ENCODE peak calls at places on chromosomes 3 and 15, in ten cellular contexts. One of them, this sample, is unnamed.

GRCh38 chr15:92902723-92903587 is 2.8 kb downstream of the CHD2 start:
- DNase-seq in astrocyte: no peak
- DNase-seq in keratinocyte: no peak
- DNase-seq in prostate gland: peak; percentile 2
- DNase-seq in Peyer's patch: no peak
- DNase-seq in breast epithelium: no peak
- DNase-seq in PC-3: peak; percentile 27
- DNase-seq in lower lobe of right lung: no peak
- DNase-seq in A549: no peak
- DNase-seq in colonic mucosa: no peak
- DNase-seq in this sample: no peak

GRCh38 chr15:89346516-89346915 is 11.9 kb upstream of the POLG start:
- DNase-seq in keratinocyte: no peak
- DNase-seq in lower lobe of right lung: no peak
- DNase-seq in PC-3: no peak
- DNase-seq in astrocyte: no peak
- DNase-seq in Peyer's patch: no peak
- DNase-seq in A549: no peak
- DNase-seq in prostate gland: no peak
- DNase-seq in colonic mucosa: no peak
- DNase-seq in breast epithelium: no peak
- DNase-seq in this sample: no peak

GRCh38 chr3:138174421-138175122 is at the start of gene DBR1:
- DNase-seq in Peyer's patch: peak; percentile 92
- DNase-seq in lower lobe of right lung: peak; percentile 86
- DNase-seq in prostate gland: peak; percentile 83
- DNase-seq in A549: peak; percentile 82
- DNase-seq in colonic mucosa: peak; percentile 94
- DNase-seq in breast epithelium: peak; percentile 63
- DNase-seq in keratinocyte: peak; percentile 59
- DNase-seq in PC-3: peak; percentile 83
- DNase-seq in astrocyte: peak; percentile 60
- DNase-seq in this sample: peak; percentile 78

GRCh38 chr3:14768881-14769280 is 49.9 kb upstream of the FGD5 start:
- DNase-seq in PC-3: no peak
- DNase-seq in A549: no peak
- DNase-seq in Peyer's patch: no peak
- DNase-seq in lower lobe of right lung: no peak
- DNase-seq in prostate gland: no peak
- DNase-seq in keratinocyte: no peak
- DNase-seq in astrocyte: no peak
- DNase-seq in colonic mucosa: no peak
- DNase-seq in breast epithelium: no peak
- DNase-seq in this sample: no peak

GRCh38 chr15:25418202-25418601 is 20.6 kb downstream of the UBE3A start:
- DNase-seq in keratinocyte: no peak
- DNase-seq in PC-3: no peak
- DNase-seq in breast epithelium: no peak
- DNase-seq in prostate gland: no peak
- DNase-seq in astrocyte: no peak
- DNase-seq in lower lobe of right lung: no peak
- DNase-seq in colonic mucosa: no peak
- DNase-seq in A549: no peak
- DNase-seq in Peyer's patch: no peak
- DNase-seq in this sample: no peak

GRCh38 chr3:72661115-72661457 is 187.2 kb downstream of the SHQ1 start:
- DNase-seq in breast epithelium: peak; percentile 93
- DNase-seq in keratinocyte: peak; percentile 69
- DNase-seq in Peyer's patch: peak; percentile 51
- DNase-seq in prostate gland: peak; percentile 90
- DNase-seq in astrocyte: peak; percentile 74
- DNase-seq in lower lobe of right lung: peak; percentile 75
- DNase-seq in colonic mucosa: peak; percentile 50
- DNase-seq in PC-3: peak; percentile 98
- DNase-seq in A549: peak; percentile 76
- DNase-seq in this sample: peak; percentile 93

GRCh38 chr3:140545756-140546155 is 132.1 kb upstream of the TRIM42 start:
- DNase-seq in colonic mucosa: no peak
- DNase-seq in prostate gland: no peak
- DNase-seq in astrocyte: peak; percentile 72
- DNase-seq in Peyer's patch: no peak
- DNase-seq in breast epithelium: no peak
- DNase-seq in PC-3: no peak
- DNase-seq in A549: no peak
- DNase-seq in keratinocyte: no peak
- DNase-seq in lower lobe of right lung: no peak
- DNase-seq in this sample: no peak

GRCh38 chr15:70219256-70219919 is 121.7 kb upstream of the TLE3 start:
- DNase-seq in PC-3: no peak
- DNase-seq in lower lobe of right lung: no peak
- DNase-seq in colonic mucosa: no peak
- DNase-seq in breast epithelium: no peak
- DNase-seq in Peyer's patch: no peak
- DNase-seq in prostate gland: no peak
- DNase-seq in keratinocyte: no peak
- DNase-seq in A549: no peak
- DNase-seq in astrocyte: no peak
- DNase-seq in this sample: no peak

GRCh38 chr3:132880986-132881385 is 157.2 kb upstream of the TMEM108 start:
- DNase-seq in A549: no peak
- DNase-seq in lower lobe of right lung: no peak
- DNase-seq in breast epithelium: no peak
- DNase-seq in keratinocyte: no peak
- DNase-seq in Peyer's patch: no peak
- DNase-seq in prostate gland: no peak
- DNase-seq in colonic mucosa: no peak
- DNase-seq in astrocyte: no peak
- DNase-seq in PC-3: no peak
- DNase-seq in this sample: no peak

DNA sequence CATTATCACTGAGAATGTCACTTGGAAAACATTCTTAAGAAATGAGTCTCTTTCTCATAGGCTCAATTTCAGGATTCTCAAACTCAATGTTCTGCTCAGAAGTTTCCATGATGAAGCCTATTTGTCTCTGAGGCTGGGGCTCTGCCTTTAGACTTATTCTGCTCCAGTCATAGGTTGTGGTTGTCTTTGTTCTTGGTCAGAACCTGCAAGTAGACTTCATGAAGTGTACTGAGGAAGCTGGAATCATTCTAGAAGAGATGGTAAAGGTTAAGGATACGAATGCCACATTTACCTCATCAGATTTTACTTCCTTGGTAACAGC is 31.6 kb upstream of the TKT start:
- DNase-seq in colonic mucosa: no peak
- DNase-seq in prostate gland: no peak
- DNase-seq in A549: no peak
- DNase-seq in Peyer's patch: no peak
- DNase-seq in breast epithelium: no peak
- DNase-seq in keratinocyte: no peak
- DNase-seq in astrocyte: no peak
- DNase-seq in lower lobe of right lung: no peak
- DNase-seq in PC-3: no peak
- DNase-seq in this sample: no peak
- H3K27ac ChIP-seq in colonic mucosa: no peak overlapping the region
- H3K27ac ChIP-seq in prostate gland: no peak overlapping the region
- H3K27ac ChIP-seq in A549: no peak overlapping the region
- H3K27ac ChIP-seq in Peyer's patch: no peak overlapping the region
- H3K27ac ChIP-seq in breast epithelium: no peak overlapping the region
- H3K27ac ChIP-seq in keratinocyte: no peak overlapping the region
- H3K27ac ChIP-seq in astrocyte: no peak overlapping the region
- H3K27ac ChIP-seq in lower lobe of right lung: no peak overlapping the region
- H3K27ac ChIP-seq in PC-3: no peak overlapping the region
- H3K27ac ChIP-seq in this sample: no peak overlapping the region

GRCh38 chr3:152941825-152942224 is 106.9 kb downstream of the P2RY1 start:
- DNase-seq in A549: no peak
- DNase-seq in astrocyte: no peak
- DNase-seq in colonic mucosa: peak; percentile 32
- DNase-seq in lower lobe of right lung: no peak
- DNase-seq in keratinocyte: no peak
- DNase-seq in breast epithelium: no peak
- DNase-seq in Peyer's patch: no peak
- DNase-seq in prostate gland: peak; percentile 17
- DNase-seq in PC-3: no peak
- DNase-seq in this sample: no peak

GRCh38 chr3:152942366-152942765 is 107.4 kb downstream of the P2RY1 start:
- DNase-seq in prostate gland: no peak
- DNase-seq in lower lobe of right lung: no peak
- DNase-seq in astrocyte: no peak
- DNase-seq in PC-3: peak; percentile 70
- DNase-seq in breast epithelium: no peak
- DNase-seq in A549: no peak
- DNase-seq in keratinocyte: no peak
- DNase-seq in Peyer's patch: no peak
- DNase-seq in colonic mucosa: no peak
- DNase-seq in this sample: peak; percentile 31

GRCh38 chr3:152943645-152944044 is 108.7 kb downstream of the P2RY1 start:
- DNase-seq in A549: peak; percentile 7
- DNase-seq in lower lobe of right lung: no peak
- DNase-seq in colonic mucosa: no peak
- DNase-seq in prostate gland: no peak
- DNase-seq in keratinocyte: no peak
- DNase-seq in breast epithelium: no peak
- DNase-seq in astrocyte: peak; percentile 10
- DNase-seq in Peyer's patch: no peak
- DNase-seq in PC-3: peak; percentile 65
- DNase-seq in this sample: peak; percentile 54

GRCh38 chr3:152937234-152937633 is 102.3 kb downstream of the P2RY1 start:
- DNase-seq in colonic mucosa: no peak
- DNase-seq in PC-3: no peak
- DNase-seq in prostate gland: no peak
- DNase-seq in breast epithelium: no peak
- DNase-seq in lower lobe of right lung: no peak
- DNase-seq in A549: no peak
- DNase-seq in astrocyte: no peak
- DNase-seq in Peyer's patch: no peak
- DNase-seq in keratinocyte: no peak
- DNase-seq in this sample: no peak

GRCh38 chr3:152938974-152939636 is 104.2 kb downstream of the P2RY1 start:
- DNase-seq in colonic mucosa: no peak
- DNase-seq in lower lobe of right lung: no peak
- DNase-seq in breast epithelium: no peak
- DNase-seq in A549: no peak
- DNase-seq in prostate gland: no peak
- DNase-seq in keratinocyte: no peak
- DNase-seq in Peyer's patch: no peak
- DNase-seq in astrocyte: no peak
- DNase-seq in PC-3: no peak
- DNase-seq in this sample: no peak
- TF ChIP-seq CTCF in colonic mucosa: no peak
- TF ChIP-seq CTCF in lower lobe of right lung: no peak
- TF ChIP-seq CTCF in breast epithelium: no peak
- TF ChIP-seq CTCF in A549: no peak
- TF ChIP-seq CTCF in prostate gland: no peak
- TF ChIP-seq CTCF in keratinocyte: no peak
- TF ChIP-seq CTCF in Peyer's patch: no peak
- TF ChIP-seq CTCF in astrocyte: no peak
- TF ChIP-seq CTCF in PC-3: peak; percentile 40
- TF ChIP-seq CTCF in this sample: no peak

GRCh38 chr15:64807751-64808222 is 17.7 kb downstream of the PIF1 start:
- DNase-seq in prostate gland: no peak
- DNase-seq in astrocyte: no peak
- DNase-seq in lower lobe of right lung: no peak
- DNase-seq in A549: no peak
- DNase-seq in PC-3: no peak
- DNase-seq in keratinocyte: no peak
- DNase-seq in breast epithelium: no peak
- DNase-seq in colonic mucosa: no peak
- DNase-seq in Peyer's patch: no peak
- DNase-seq in this sample: no peak

GRCh38 chr15:64808785-64809453 is 16.5 kb downstream of the PIF1 start:
- DNase-seq in lower lobe of right lung: no peak
- DNase-seq in breast epithelium: no peak
- DNase-seq in Peyer's patch: no peak
- DNase-seq in PC-3: no peak
- DNase-seq in astrocyte: no peak
- DNase-seq in keratinocyte: no peak
- DNase-seq in colonic mucosa: no peak
- DNase-seq in prostate gland: no peak
- DNase-seq in A549: no peak
- DNase-seq in this sample: no peak

GRCh38 chr15:64804619-64805018 is 20.8 kb downstream of the PIF1 start:
- DNase-seq in Peyer's patch: no peak
- DNase-seq in keratinocyte: no peak
- DNase-seq in breast epithelium: no peak
- DNase-seq in PC-3: no peak
- DNase-seq in colonic mucosa: no peak
- DNase-seq in lower lobe of right lung: no peak
- DNase-seq in A549: no peak
- DNase-seq in prostate gland: no peak
- DNase-seq in astrocyte: no peak
- DNase-seq in this sample: no peak

GRCh38 chr15:64806509-64806908 is 18.9 kb downstream of the PIF1 start:
- DNase-seq in lower lobe of right lung: no peak
- DNase-seq in colonic mucosa: no peak
- DNase-seq in breast epithelium: no peak
- DNase-seq in keratinocyte: no peak
- DNase-seq in A549: no peak
- DNase-seq in astrocyte: no peak
- DNase-seq in Peyer's patch: no peak
- DNase-seq in prostate gland: no peak
- DNase-seq in PC-3: no peak
- DNase-seq in this sample: no peak

GRCh38 chr15:64807051-64807749 is 18.2 kb downstream of the PIF1 start:
- DNase-seq in PC-3: no peak
- DNase-seq in A549: no peak
- DNase-seq in lower lobe of right lung: no peak
- DNase-seq in astrocyte: no peak
- DNase-seq in Peyer's patch: no peak
- DNase-seq in breast epithelium: no peak
- DNase-seq in colonic mucosa: no peak
- DNase-seq in prostate gland: no peak
- DNase-seq in keratinocyte: no peak
- DNase-seq in this sample: no peak
- H3K27ac ChIP-seq in PC-3: no peak overlapping the region
- H3K27ac ChIP-seq in A549: no peak overlapping the region
- H3K27ac ChIP-seq in lower lobe of right lung: no peak overlapping the region
- H3K27ac ChIP-seq in astrocyte: no peak overlapping the region
- H3K27ac ChIP-seq in Peyer's patch: peak overlapping the region; percentile 76
- H3K27ac ChIP-seq in breast epithelium: no peak overlapping the region
- H3K27ac ChIP-seq in colonic mucosa: no peak overlapping the region
- H3K27ac ChIP-seq in prostate gland: peak overlapping the region; percentile 9
- H3K27ac ChIP-seq in keratinocyte: no peak overlapping the region
- H3K27ac ChIP-seq in this sample: no peak overlapping the region

DNA sequence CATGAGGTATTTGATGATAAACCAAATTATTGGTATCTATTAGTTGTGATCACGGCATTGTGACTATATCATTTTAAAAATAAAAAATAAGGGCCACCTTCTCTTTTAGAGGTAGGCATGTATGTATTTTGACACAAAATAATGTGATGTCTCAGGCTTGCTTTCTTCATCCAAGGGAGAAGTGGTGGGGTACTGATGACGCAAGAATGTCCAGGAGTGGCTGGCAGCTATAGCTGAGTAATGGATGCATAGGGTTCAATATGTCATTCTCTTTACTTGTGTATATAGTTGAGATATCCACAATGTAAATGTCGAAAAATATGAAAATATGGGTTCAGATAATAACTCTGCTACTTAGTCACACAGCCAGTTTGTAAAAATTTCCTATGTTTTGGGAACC is 46.8 kb upstream of the NSMCE3 start:
- DNase-seq in lower lobe of right lung: no peak
- DNase-seq in breast epithelium: no peak
- DNase-seq in A549: no peak
- DNase-seq in colonic mucosa: no peak
- DNase-seq in keratinocyte: no peak
- DNase-seq in Peyer's patch: no peak
- DNase-seq in PC-3: no peak
- DNase-seq in prostate gland: no peak
- DNase-seq in astrocyte: no peak
- DNase-seq in this sample: no peak
- TF ChIP-seq CTCF in lower lobe of right lung: no peak
- TF ChIP-seq CTCF in breast epithelium: no peak
- TF ChIP-seq CTCF in A549: no peak
- TF ChIP-seq CTCF in colonic mucosa: no peak
- TF ChIP-seq CTCF in keratinocyte: no peak
- TF ChIP-seq CTCF in Peyer's patch: no peak
- TF ChIP-seq CTCF in PC-3: no peak
- TF ChIP-seq CTCF in prostate gland: no peak
- TF ChIP-seq CTCF in astrocyte: no peak
- TF ChIP-seq CTCF in this sample: no peak